ENCODE peak calls at places on chromosomes 5 and 9, in five cellular contexts. C is B cell, Z is foreskin fibroblast, Q is nephron progenitor cell, H is A549. W is an unnamed sample.

GRCh38 chr5:110623875-110624274 is 102.6 kb downstream of the TMEM232 start:
- DNase-seq in C (no peak), Z (no peak), Q (no peak), H (no peak), W (no peak)

GRCh38 chr9:34123682-34124081 is 2.8 kb downstream of the DCAF12 start:
- DNase-seq in C (peak), Z (no peak), Q (no peak), H (no peak), W (no peak)

GRCh38 chr5:36590513-36591286 is 15.7 kb upstream of the SLC1A3 start:
- DNase-seq in C (no peak), Z (no peak), Q (no peak), H (no peak), W (no peak)

GRCh38 chr5:79935992-79936643 is 54.9 kb downstream of the MTX3 start:
- DNase-seq in C (no peak), Z (peak), Q (no peak), H (no peak), W (no peak)

GRCh38 chr9:91433180-91433579 is 9.5 kb upstream of the NFIL3 start:
- DNase-seq in C (no peak), Z (peak), Q (no peak), H (peak), W (no peak)

GRCh38 chr9:77820293-77820954 is 172.3 kb upstream of the GNA14 start:
- DNase-seq in C (no peak), Z (peak), Q (no peak), H (peak), W (no peak)

GRCh38 chr9:89663264-89663970 is 58.6 kb downstream of the GADD45G start:
- DNase-seq in C (no peak), Z (no peak), Q (no peak), H (no peak), W (no peak)

GRCh38 chr5:140468188-140468587 is 66.6 kb downstream of the ANKHD1 start:
- DNase-seq in C (no peak), Z (no peak), Q (no peak), H (no peak), W (no peak)

GRCh38 chr5:109247943-109248342 is 161.8 kb downstream of the PJA2 start:
- DNase-seq in C (no peak), Z (no peak), Q (no peak), H (no peak), W (no peak)

GRCh38 chr9:34335376-34335775 is 6.0 kb downstream of the NUDT2 start:
- DNase-seq in C (no peak), Z (no peak), Q (no peak), H (no peak), W (no peak)

GRCh38 chr5:129046151-129046550 is 48.4 kb upstream of the ISOC1 start:
- DNase-seq in C (no peak), Z (peak), Q (no peak), H (no peak), W (no peak)

GRCh38 chr9:35914307-35914807 is 5.1 kb downstream of the SPAAR start:
- DNase-seq in C (no peak), Z (no peak), Q (peak), H (peak), W (peak)

GRCh38 chr9:90142580-90142979 is 500.0 kb downstream of the DIRAS2 start:
- DNase-seq in C (no peak), Z (peak), Q (peak), H (no peak), W (peak)

GRCh38 chr5:171623551-171624097 is 162.0 kb upstream of the SMIM23 start:
- DNase-seq in C (no peak), Z (no peak), Q (peak), H (no peak), W (no peak)

GRCh38 chr9:121844562-121844961 is 193.1 kb downstream of the DAB2IP start:
- DNase-seq in C (no peak), Z (no peak), Q (no peak), H (no peak), W (no peak)

GRCh38 chr5:168772466-168772961 is 193.3 kb upstream of the PANK3 start:
- DNase-seq in C (no peak), Z (no peak), Q (no peak), H (no peak), W (no peak)

GRCh38 chr5:80172067-80172690 is 83.7 kb downstream of the SERINC5 start:
- DNase-seq in C (no peak), Z (no peak), Q (no peak), H (no peak), W (no peak)

GRCh38 chr9:97237311-97237786 is 70.1 kb upstream of the CCDC180 start:
- DNase-seq in C (no peak), Z (no peak), Q (peak), H (no peak), W (peak)

GRCh38 chr9:113573303-113573958 is 109.9 kb downstream of the RGS3 start:
- DNase-seq in C (no peak), Z (no peak), Q (no peak), H (no peak), W (no peak)

GRCh38 chr5:138282918-138283742 is 8.7 kb upstream of the GFRA3 start:
- DNase-seq in C (no peak), Z (peak), Q (peak), H (peak), W (peak)

GRCh38 chr5:14109041-14109747 is 33.9 kb upstream of the TRIO start:
- DNase-seq in C (no peak), Z (peak), Q (no peak), H (no peak), W (no peak)

GRCh38 chr9:79651251-79651795 is 79.6 kb downstream of the TLE4 start:
- DNase-seq in C (no peak), Z (no peak), Q (no peak), H (no peak), W (no peak)

GRCh38 chr9:131629827-131630205 is 84.5 kb downstream of the PRRT1B start:
- DNase-seq in C (no peak), Z (no peak), Q (no peak), H (no peak), W (no peak)

GRCh38 chr5:142821733-142822487 is 51.7 kb downstream of the ARHGAP26 start:
- DNase-seq in C (no peak), Z (peak), Q (no peak), H (peak), W (no peak)

GRCh38 chr5:176743136-176743827 is 67.1 kb upstream of the UNC5A start:
- DNase-seq in C (peak), Z (no peak), Q (peak), H (no peak), W (no peak)

GRCh38 chr9:79060726-79061125 is 511.0 kb upstream of the TLE4 start:
- DNase-seq in C (no peak), Z (peak), Q (no peak), H (no peak), W (no peak)

GRCh38 chr9:88746029-88746743 is 211.2 kb downstream of the NXNL2 start:
- DNase-seq in C (no peak), Z (peak), Q (no peak), H (no peak), W (no peak)

GRCh38 chr5:133347039-133347438 is 265.3 kb downstream of the FSTL4 start:
- DNase-seq in C (no peak), Z (no peak), Q (no peak), H (peak), W (no peak)

GRCh38 chr9:130142635-130143034 is 29.6 kb upstream of the NCS1 start:
- DNase-seq in C (no peak), Z (no peak), Q (no peak), H (no peak), W (no peak)

GRCh38 chr5:144427871-144428270 is 257.2 kb downstream of the KCTD16 start:
- DNase-seq in C (no peak), Z (no peak), Q (no peak), H (no peak), W (no peak)

DNA sequence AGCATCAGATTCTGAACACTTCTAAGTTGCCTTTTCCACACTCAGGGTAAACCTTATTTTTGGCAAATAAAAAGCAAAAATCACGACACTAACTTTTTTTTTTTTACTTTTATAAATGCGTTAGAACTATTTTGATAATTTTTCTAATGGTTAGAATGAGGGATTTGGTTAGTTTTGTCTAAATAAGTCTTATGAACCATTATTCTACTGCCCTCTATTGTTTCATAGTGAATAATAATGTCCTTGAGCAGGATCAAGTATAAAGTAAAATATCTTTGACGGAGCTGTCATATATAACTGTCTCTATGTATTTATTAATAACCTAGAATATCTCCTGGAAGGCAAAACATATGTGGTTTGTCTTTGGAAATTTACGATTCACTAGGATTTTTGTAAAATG is 631.8 kb downstream of the GABRG2 start:
- DNase-seq in C (no peak), Z (no peak), Q (no peak), H (no peak), W (no peak)
- TF ChIP-seq CTCF in C (no peak), Z (no peak), Q (no peak), H (no peak), W (no peak)

DNA sequence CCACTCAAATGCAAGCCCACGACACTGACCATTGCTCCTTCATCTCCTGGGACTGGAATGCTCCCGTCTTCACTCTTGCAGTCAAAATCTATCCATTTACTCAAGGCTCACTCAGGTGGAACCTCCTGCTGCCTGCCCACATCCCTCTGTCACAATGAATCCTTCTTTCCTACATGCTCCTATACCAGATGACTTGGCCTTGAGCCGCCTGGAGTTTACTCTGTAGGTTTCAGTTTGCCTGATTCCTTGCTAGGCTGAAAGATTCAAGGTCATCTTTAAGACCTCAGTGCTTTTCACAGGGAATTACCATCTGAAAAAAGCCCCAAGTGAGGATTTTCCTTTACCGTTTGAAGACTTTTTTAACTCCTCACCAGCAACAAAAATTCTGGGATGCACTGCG is 264.1 kb downstream of the GLIS3 start:
- DNase-seq in C (no peak), Z (no peak), Q (peak), H (no peak), W (no peak)
- TF ChIP-seq CTCF in C (no peak), Z (no peak), Q (no peak), H (no peak), W (no peak)

GRCh38 chr5:916441-917293 is 24.0 kb downstream of the TRIP13 start:
- DNase-seq in C (no peak), Z (no peak), Q (no peak), H (no peak), W (no peak)
- TF ChIP-seq CTCF in C (no peak), Z (no peak), Q (no peak), H (no peak), W (no peak)

GRCh38 chr9:22228542-22228941 is 218.1 kb upstream of the DMRTA1 start:
- DNase-seq in C (no peak), Z (peak), Q (no peak), H (no peak), W (no peak)
- TF ChIP-seq CTCF in C (peak), Z (peak), Q (no peak), H (no peak), W (peak)

GRCh38 chr5:107388111-107388861 is 282.5 kb downstream of the EFNA5 start:
- DNase-seq in C (no peak), Z (peak), Q (no peak), H (no peak), W (no peak)

GRCh38 chr5:107391787-107392186 is 278.9 kb downstream of the EFNA5 start:
- DNase-seq in C (no peak), Z (no peak), Q (no peak), H (no peak), W (no peak)

GRCh38 chr5:107389769-107390168 is 281.0 kb downstream of the EFNA5 start:
- DNase-seq in C (no peak), Z (no peak), Q (no peak), H (no peak), W (no peak)

GRCh38 chr5:107385701-107386100 is 285.0 kb downstream of the EFNA5 start:
- DNase-seq in C (no peak), Z (no peak), Q (no peak), H (no peak), W (no peak)

DNA sequence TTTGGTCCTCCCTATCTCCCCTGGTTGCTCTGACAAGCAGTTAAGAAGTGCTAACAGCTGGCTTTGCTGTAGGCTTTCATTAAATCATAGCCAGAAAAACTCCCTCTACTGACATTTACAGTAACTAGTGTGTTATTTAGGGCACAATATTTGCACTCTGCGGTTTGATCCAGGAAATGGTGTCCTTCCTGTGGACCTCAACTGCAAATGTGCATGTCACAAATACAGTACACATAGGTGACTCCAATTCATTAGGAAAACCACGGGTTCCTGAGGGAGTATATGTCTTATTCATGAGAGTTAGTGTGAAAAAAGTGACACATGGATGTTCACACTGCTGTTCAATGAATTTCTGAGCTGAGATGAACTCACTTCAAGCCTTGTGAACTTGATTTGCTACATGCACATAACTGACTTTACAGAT is 281.6 kb downstream of the EFNA5 start:
- DNase-seq in C (no peak), Z (peak), Q (no peak), H (no peak), W (no peak)
- TF ChIP-seq CTCF in C (no peak), Z (no peak), Q (no peak), H (peak), W (no peak)

DNA sequence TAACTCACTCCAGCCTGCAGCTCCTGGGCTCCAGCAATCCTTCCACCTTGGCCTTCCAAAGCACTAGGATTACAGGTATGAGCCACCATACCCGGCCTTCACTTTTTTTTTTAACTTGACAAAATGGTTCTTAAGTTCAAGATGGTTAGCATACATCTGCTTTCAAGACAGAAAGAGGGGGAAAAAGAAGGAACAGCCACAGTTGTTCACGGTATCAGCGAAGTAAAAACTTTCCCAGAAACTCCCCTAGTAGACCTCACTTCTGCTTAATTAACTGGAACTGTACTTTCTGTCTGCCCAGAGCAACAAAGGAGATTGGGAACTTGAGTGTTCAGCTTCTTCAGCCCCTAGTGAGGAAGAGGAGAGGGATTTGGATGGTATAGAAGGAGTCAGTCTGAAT is 116.6 kb downstream of the UGCG start:
- DNase-seq in C (no peak), Z (no peak), Q (no peak), H (no peak), W (no peak)
- TF ChIP-seq CTCF in C (no peak), Z (no peak), Q (no peak), H (no peak), W (no peak)

GRCh38 chr5:107669543-107670027 is 1.2 kb downstream of the EFNA5 start:
- DNase-seq in C (peak), Z (peak), Q (peak), H (peak), W (peak)
- TF ChIP-seq CTCF in C (no peak), Z (no peak), Q (no peak), H (no peak), W (no peak)